ENCODE peak calls at places on chromosomes 4 and X, in ten cellular contexts. D, Z, B, Q, V, E, N, T, W and A are unnamed samples.

GRCh38 chr4:2416564-2417195 is 1.8 kb downstream of the ZFYVE28 start:
- DNase-seq in Q (no peak), T (no peak), W (no peak), N (no peak), V (no peak), E (peak), B (no peak), D (no peak), Z (no peak), A (peak)

GRCh38 chr4:187171731-187172339 is 448.2 kb upstream of the FAT1 start:
- DNase-seq in N (no peak), V (no peak), D (no peak), B (no peak), T (no peak), Q (no peak), E (no peak), W (no peak), Z (peak), A (no peak)

GRCh38 chr4:138263438-138263837 is 21.3 kb upstream of the SLC7A11 start:
- DNase-seq in W (no peak), Q (no peak), V (no peak), T (no peak), D (no peak), E (no peak), Z (no peak), N (no peak), B (no peak), A (no peak)

GRCh38 chrX:74179071-74179470 is 124.9 kb upstream of the ZCCHC13 start:
- DNase-seq in N (no peak), Q (no peak), E (no peak), V (no peak), T (peak), Z (peak), D (no peak), W (no peak), B (no peak), A (no peak)

GRCh38 chr4:105808459-105809041 is 86.7 kb upstream of the NPNT start:
- DNase-seq in Q (no peak), D (no peak), B (no peak), E (no peak), Z (peak), W (no peak), T (peak), N (no peak), V (no peak), A (no peak)

GRCh38 chr4:57089549-57089948 is 20.6 kb downstream of the IGFBP7 start:
- DNase-seq in E (no peak), W (no peak), D (no peak), B (no peak), Q (no peak), N (no peak), V (no peak), Z (no peak), T (no peak), A (no peak)

GRCh38 chr4:26124753-26125236 is 196.0 kb upstream of the RBPJ start:
- DNase-seq in Z (no peak), Q (no peak), W (no peak), B (no peak), V (no peak), D (no peak), N (no peak), T (peak), E (no peak), A (no peak)

GRCh38 chrX:10591363-10592036 is 28.9 kb downstream of the MID1 start:
- DNase-seq in D (no peak), E (no peak), N (no peak), B (no peak), V (no peak), Z (no peak), Q (no peak), W (no peak), T (no peak), A (no peak)

GRCh38 chrX:73922856-73923429 is 359.9 kb downstream of the CHIC1 start:
- DNase-seq in D (no peak), Q (no peak), Z (no peak), V (no peak), B (no peak), E (no peak), N (no peak), T (peak), W (no peak), A (no peak)

GRCh38 chrX:9133426-9133825 is 99.5 kb upstream of the FAM9B start:
- DNase-seq in W (no peak), E (no peak), Q (no peak), T (peak), D (no peak), N (no peak), V (no peak), Z (no peak), B (no peak), A (no peak)

GRCh38 chrX:85379174-85379907 is at the start of gene POF1B:
- DNase-seq in Z (no peak), N (peak), D (no peak), W (no peak), T (no peak), B (no peak), Q (no peak), E (peak), V (no peak), A (no peak)

GRCh38 chrX:37854748-37855147 is 7.4 kb upstream of the DYNLT3 start:
- DNase-seq in V (no peak), B (no peak), Q (no peak), Z (no peak), D (no peak), T (no peak), E (no peak), N (no peak), W (no peak), A (no peak)

GRCh38 chrX:24259544-24260240 is 54.2 kb downstream of the SUPT20HL2 start:
- DNase-seq in T (peak), Q (no peak), E (no peak), W (peak), Z (peak), D (peak), N (peak), B (no peak), V (peak), A (peak)

GRCh38 chr4:37964734-37965457 is 4.7 kb downstream of the PTTG2 start:
- DNase-seq in E (no peak), D (no peak), T (no peak), Z (no peak), W (no peak), B (no peak), N (no peak), Q (no peak), V (no peak), A (no peak)

GRCh38 chr4:110543577-110543976 is 67.6 kb downstream of the ENPEP start:
- DNase-seq in Z (no peak), W (no peak), N (no peak), V (no peak), Q (no peak), T (no peak), E (no peak), D (no peak), B (no peak), A (no peak)

GRCh38 chr4:37653601-37654000 is 32.6 kb downstream of the RELL1 start:
- DNase-seq in B (no peak), Q (no peak), D (no peak), E (no peak), Z (no peak), W (no peak), V (no peak), N (no peak), T (peak), A (no peak)

GRCh38 chr4:48262926-48263325 is 6.7 kb downstream of the TEC start:
- DNase-seq in T (peak), D (no peak), Z (no peak), Q (no peak), W (no peak), B (no peak), N (no peak), E (no peak), V (no peak), A (no peak)

GRCh38 chrX:22155126-22155525 is 117.6 kb upstream of the CBLL2 start:
- DNase-seq in T (no peak), B (no peak), D (no peak), W (no peak), V (no peak), Q (no peak), Z (no peak), N (no peak), E (no peak), A (no peak)

GRCh38 chr4:158446106-158446505 is 75.6 kb upstream of the RXFP1 start:
- DNase-seq in D (no peak), W (no peak), B (no peak), V (no peak), T (peak), N (no peak), Z (peak), E (no peak), Q (no peak), A (no peak)

GRCh38 chrX:132181364-132181763 is 37.9 kb downstream of the RAP2C start:
- DNase-seq in N (no peak), Q (no peak), E (peak), T (no peak), B (no peak), Z (no peak), V (no peak), D (no peak), W (no peak), A (no peak)

GRCh38 chr4:94507708-94508107 is 56.0 kb downstream of the PDLIM5 start:
- DNase-seq in B (no peak), V (peak), Z (peak), N (no peak), E (no peak), Q (peak), T (peak), W (no peak), D (no peak), A (no peak)

GRCh38 chr4:87375719-87376291 is 15.2 kb downstream of the HSD17B11 start:
- DNase-seq in T (peak), N (no peak), B (no peak), Z (peak), W (no peak), D (peak), V (peak), E (no peak), Q (no peak), A (no peak)

GRCh38 chr4:81214518-81215218 is 354 bp downstream of the PRKG2 start:
- DNase-seq in D (peak), Q (no peak), V (no peak), E (peak), T (no peak), B (no peak), N (no peak), W (no peak), Z (no peak), A (peak)

GRCh38 chr4:113738251-113738650 is 23.3 kb downstream of the CAMK2D start:
- DNase-seq in Q (no peak), D (no peak), T (peak), V (no peak), E (no peak), Z (peak), N (no peak), W (no peak), B (no peak), A (no peak)

GRCh38 chr4:114077610-114078009 is 98.2 kb upstream of the ARSJ start:
- DNase-seq in W (no peak), V (no peak), B (no peak), T (peak), N (no peak), E (no peak), D (no peak), Z (peak), Q (no peak), A (no peak)

GRCh38 chr4:168630445-168631187 is 133.8 kb downstream of the PALLD start:
- DNase-seq in N (no peak), W (no peak), T (peak), V (no peak), E (no peak), Z (no peak), B (no peak), Q (no peak), D (no peak), A (no peak)

GRCh38 chr4:7697326-7697725 is 242.3 kb downstream of the AFAP1 start:
- DNase-seq in W (no peak), Q (no peak), D (no peak), Z (no peak), V (no peak), E (no peak), T (no peak), N (no peak), B (no peak), A (peak)

GRCh38 chr4:21512351-21512750 is 436.2 kb downstream of the KCNIP4 start:
- DNase-seq in W (no peak), B (no peak), Q (no peak), N (no peak), D (peak), Z (peak), E (no peak), V (no peak), T (peak), A (no peak)

GRCh38 chr4:168421671-168422070 is 58.6 kb downstream of the DDX60L start:
- DNase-seq in B (no peak), D (no peak), Z (no peak), Q (no peak), N (no peak), E (no peak), T (peak), V (no peak), W (no peak), A (no peak)

GRCh38 chr4:47669946-47670345 is 167.9 kb downstream of the CORIN start:
- DNase-seq in V (no peak), N (peak), T (no peak), Q (no peak), B (no peak), E (no peak), D (no peak), W (no peak), Z (no peak), A (no peak)

GRCh38 chr4:43781125-43781524 is 667.5 kb downstream of the KCTD8 start:
- DNase-seq in Q (no peak), T (no peak), W (no peak), B (no peak), D (no peak), V (no peak), E (no peak), N (no peak), Z (no peak), A (no peak)

GRCh38 chr4:47002593-47002992 is 9.2 kb upstream of the GABRA4 start:
- DNase-seq in B (no peak), Q (no peak), Z (no peak), D (peak), N (no peak), E (no peak), T (peak), W (no peak), V (no peak), A (no peak)